ENCODE peak calls at places on chromosome 16, in eight cellular contexts. V, N, M, F, J, P, B and G are unnamed samples.

GRCh38 chr16:81201267-81201666 is 37.2 kb upstream of the BCO1 start:
- DNase-seq in V (no peak), F (no peak), N (no peak), B (no peak), J (no peak), P (no peak), M (no peak), G (no peak)

GRCh38 chr16:57422026-57422944 is 17.7 kb downstream of the CCL17 start:
- DNase-seq in P (no peak), B (peak), N (no peak), M (no peak), V (peak), F (peak), J (peak), G (no peak)

GRCh38 chr16:12515346-12515745 is 288.3 kb downstream of the CPPED1 start:
- DNase-seq in B (no peak), P (no peak), F (no peak), J (no peak), V (no peak), N (no peak), M (no peak), G (no peak)

GRCh38 chr16:17162560-17162959 is 308.2 kb downstream of the XYLT1 start:
- DNase-seq in M (no peak), J (no peak), B (no peak), N (no peak), P (no peak), F (no peak), V (no peak), G (no peak)

GRCh38 chr16:56788435-56788834 is 58.5 kb downstream of the NUP93 start:
- DNase-seq in J (no peak), V (no peak), F (no peak), M (no peak), N (no peak), B (no peak), P (no peak), G (no peak)

GRCh38 chr16:3009568-3010390 is 2.9 kb upstream of the CLDN9 start:
- DNase-seq in N (peak), P (no peak), J (no peak), M (no peak), V (peak), F (no peak), B (no peak), G (no peak)

GRCh38 chr16:83305092-83305491 is 502.7 kb upstream of the HSBP1 start:
- DNase-seq in P (no peak), J (peak), N (no peak), M (no peak), V (peak), F (no peak), B (no peak), G (no peak)

GRCh38 chr16:84247844-84248243 is 8.0 kb upstream of the KCNG4 start:
- DNase-seq in P (no peak), M (no peak), B (no peak), F (no peak), V (no peak), J (no peak), N (no peak), G (no peak)

GRCh38 chr16:2385441-2385840 is 43.8 kb upstream of the CCNF start:
- DNase-seq in B (no peak), P (no peak), V (no peak), M (no peak), N (peak), J (no peak), F (no peak), G (no peak)

GRCh38 chr16:84950906-84951305 is 60.4 kb downstream of the ZDHHC7 start:
- DNase-seq in B (peak), N (no peak), F (no peak), V (no peak), P (no peak), J (no peak), M (no peak), G (no peak)

GRCh38 chr16:55663770-55664677 is 8.2 kb downstream of the SLC6A2 start:
- DNase-seq in B (no peak), N (no peak), F (no peak), P (no peak), M (no peak), V (no peak), J (no peak), G (no peak)

GRCh38 chr16:4654387-4654901 is 29.8 kb downstream of the MGRN1 start:
- DNase-seq in B (no peak), N (peak), P (no peak), M (no peak), V (no peak), J (no peak), F (peak), G (no peak)

GRCh38 chr16:54331241-54332002 is 44.8 kb upstream of the IRX3 start:
- DNase-seq in V (no peak), B (no peak), F (no peak), J (no peak), M (no peak), N (no peak), P (no peak), G (no peak)

GRCh38 chr16:50692999-50693781 is at the start of gene NOD2:
- DNase-seq in J (no peak), V (no peak), P (no peak), N (no peak), M (peak), B (peak), F (no peak), G (no peak)

GRCh38 chr16:80985611-80986010 is 21.1 kb downstream of the CMC2 start:
- DNase-seq in N (no peak), B (no peak), V (no peak), P (no peak), M (no peak), J (no peak), F (no peak), G (no peak)

GRCh38 chr16:6966925-6967324 is 365.7 kb upstream of the RBFOX1 start:
- DNase-seq in J (no peak), F (no peak), P (no peak), N (no peak), B (no peak), M (no peak), V (no peak), G (no peak)

GRCh38 chr16:90012978-90013745 is 6.1 kb downstream of the DBNDD1 start:
- DNase-seq in B (no peak), F (no peak), P (no peak), J (no peak), N (no peak), V (no peak), M (no peak), G (peak)

GRCh38 chr16:1990336-1991134 is 765 bp downstream of the SYNGR3 start:
- DNase-seq in B (no peak), J (no peak), M (no peak), P (no peak), F (peak), V (no peak), N (no peak), G (no peak)

GRCh38 chr16:66475232-66475631 is 48.1 kb downstream of the BEAN1 start:
- DNase-seq in B (no peak), N (no peak), M (no peak), J (no peak), F (peak), V (no peak), P (no peak), G (no peak)

GRCh38 chr16:85781685-85782370 is 17.5 kb downstream of the EMC8 start:
- DNase-seq in N (no peak), P (peak), B (no peak), M (no peak), V (peak), J (peak), F (peak), G (no peak)

GRCh38 chr16:30928390-30928789 is 5.0 kb downstream of the FBXL19 start:
- DNase-seq in V (no peak), B (no peak), J (no peak), P (no peak), M (no peak), N (no peak), F (no peak), G (no peak)

GRCh38 chr16:68064791-68065365 is 20.3 kb upstream of the NFATC3 start:
- DNase-seq in V (peak), F (peak), B (peak), J (peak), P (peak), N (peak), M (peak), G (peak)
- TF ChIP-seq CTCF in V (peak), F (peak), B (peak), J (peak), P (peak), N (peak), M (peak), G (peak)

GRCh38 chr16:51816929-51817328 is 665.9 kb upstream of the SALL1 start:
- DNase-seq in V (peak), M (no peak), N (no peak), F (no peak), B (no peak), J (peak), P (no peak), G (no peak)

GRCh38 chr16:51815527-51815926 is 664.5 kb upstream of the SALL1 start:
- DNase-seq in J (peak), V (no peak), B (no peak), N (no peak), M (no peak), F (no peak), P (no peak), G (no peak)

GRCh38 chr16:51820176-51820575 is 669.1 kb upstream of the SALL1 start:
- DNase-seq in F (no peak), P (no peak), J (no peak), V (no peak), M (no peak), B (no peak), N (no peak), G (no peak)

GRCh38 chr16:51821527-51821926 is 670.5 kb upstream of the SALL1 start:
- DNase-seq in V (no peak), B (no peak), P (no peak), F (no peak), J (no peak), M (no peak), N (no peak), G (no peak)

GRCh38 chr16:51818342-51818944 is 667.4 kb upstream of the SALL1 start:
- DNase-seq in P (no peak), B (no peak), N (no peak), M (no peak), F (no peak), J (peak), V (peak), G (no peak)
- TF ChIP-seq CTCF in P (no peak), B (peak), N (peak), M (peak), F (peak), J (peak), V (peak), G (peak)

GRCh38 chr16:73196670-73197069 is 148.7 kb upstream of the ZFHX3 start:
- DNase-seq in J (peak), F (peak), V (peak), P (peak), M (no peak), B (peak), N (peak), G (peak)
- TF ChIP-seq CTCF in J (peak), F (peak), V (peak), P (peak), M (peak), B (peak), N (peak), G (peak)

DNA sequence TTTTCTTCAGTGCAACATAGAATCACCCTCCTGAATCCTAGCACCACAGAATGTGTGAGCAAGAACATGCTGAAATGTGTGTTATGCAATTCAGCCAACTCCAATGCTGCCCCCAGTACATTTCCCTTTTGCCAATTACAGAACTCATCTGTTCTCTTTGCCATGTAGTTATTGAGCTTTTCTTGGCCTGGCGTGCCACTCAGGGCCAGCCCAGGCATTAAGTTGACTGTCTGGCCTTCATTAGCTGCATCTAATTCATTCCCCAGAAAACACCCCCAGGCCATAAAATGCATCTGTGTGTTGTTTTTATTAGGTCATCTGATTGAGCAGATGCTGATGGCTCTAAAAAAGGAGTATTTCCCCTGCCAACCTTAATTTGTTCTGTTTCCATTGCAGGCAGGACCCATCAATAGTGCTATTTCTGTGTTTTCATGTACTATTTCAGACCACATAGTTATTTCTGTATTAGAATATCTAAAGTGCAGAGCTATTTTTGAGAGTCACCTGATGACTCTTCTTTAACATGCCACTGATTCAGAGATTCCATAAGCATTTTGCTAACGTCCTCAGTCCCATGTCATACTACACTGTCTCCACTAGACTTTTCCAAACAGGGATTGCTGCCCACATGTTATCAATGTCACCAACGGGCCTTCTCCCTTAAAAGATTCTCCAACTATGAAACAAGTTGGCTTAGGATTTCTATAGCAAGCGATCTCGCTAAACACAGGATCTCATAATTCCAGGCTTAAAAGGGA is 969.7 kb downstream of the CDH11 start:
- DNase-seq in V (peak), P (no peak), B (no peak), N (no peak), F (no peak), J (no peak), M (no peak), G (no peak)
- TF ChIP-seq CTCF in V (no peak), P (no peak), B (no peak), N (no peak), F (no peak), J (no peak), M (no peak), G (no peak)

GRCh38 chr16:58515125-58515870 is at the start of gene SETD6:
- DNase-seq in V (peak), J (peak), F (peak), M (peak), P (peak), N (peak), B (peak), G (peak)
- TF ChIP-seq CTCF in V (peak), J (peak), F (peak), M (no peak), P (peak), N (no peak), B (no peak), G (no peak)

GRCh38 chr16:87241135-87241771 is 75.9 kb downstream of the C16orf95 start:
- DNase-seq in F (no peak), M (no peak), V (no peak), N (no peak), B (no peak), P (no peak), J (no peak), G (no peak)
- TF ChIP-seq CTCF in F (no peak), M (no peak), V (no peak), N (no peak), B (no peak), P (no peak), J (no peak), G (no peak)

GRCh38 chr16:70251651-70252354 is at the start of gene EXOSC6:
- DNase-seq in V (peak), B (peak), P (peak), J (peak), M (peak), F (peak), N (peak), G (peak)

GRCh38 chr16:70253291-70254094 is 1.8 kb upstream of the EXOSC6 start:
- DNase-seq in P (peak), B (peak), V (peak), N (no peak), M (no peak), J (peak), F (peak), G (peak)

GRCh38 chr16:70250748-70251650 is 741 bp downstream of the EXOSC6 start:
- DNase-seq in V (peak), J (peak), M (peak), B (peak), F (peak), P (peak), N (no peak), G (no peak)

GRCh38 chr16:70254095-70254964 is 2.6 kb upstream of the EXOSC6 start:
- DNase-seq in N (no peak), P (peak), F (no peak), M (no peak), J (no peak), B (no peak), V (peak), G (no peak)

GRCh38 chr16:70252355-70252988 is 732 bp upstream of the EXOSC6 start:
- DNase-seq in J (peak), V (peak), P (peak), F (no peak), B (peak), N (no peak), M (no peak), G (no peak)
- TF ChIP-seq CTCF in J (peak), V (peak), P (no peak), F (peak), B (peak), N (no peak), M (no peak), G (no peak)

GRCh38 chr16:78007121-78007520 is 15.2 kb upstream of the CLEC3A start:
- DNase-seq in V (no peak), N (no peak), M (no peak), F (no peak), J (no peak), P (no peak), B (no peak), G (no peak)

GRCh38 chr16:78002915-78003538 is 19.3 kb upstream of the CLEC3A start:
- DNase-seq in N (peak), J (peak), M (peak), P (peak), B (peak), F (peak), V (peak), G (peak)

GRCh38 chr16:78004501-78004900 is 17.8 kb upstream of the CLEC3A start:
- DNase-seq in M (no peak), N (no peak), V (no peak), B (no peak), J (no peak), P (no peak), F (no peak), G (no peak)

GRCh38 chr16:78005881-78006280 is 16.5 kb upstream of the CLEC3A start:
- DNase-seq in V (no peak), P (no peak), M (no peak), B (peak), F (no peak), N (no peak), J (no peak), G (no peak)
- TF ChIP-seq CTCF in V (peak), P (no peak), M (no peak), B (peak), F (no peak), N (no peak), J (no peak), G (peak)

DNA sequence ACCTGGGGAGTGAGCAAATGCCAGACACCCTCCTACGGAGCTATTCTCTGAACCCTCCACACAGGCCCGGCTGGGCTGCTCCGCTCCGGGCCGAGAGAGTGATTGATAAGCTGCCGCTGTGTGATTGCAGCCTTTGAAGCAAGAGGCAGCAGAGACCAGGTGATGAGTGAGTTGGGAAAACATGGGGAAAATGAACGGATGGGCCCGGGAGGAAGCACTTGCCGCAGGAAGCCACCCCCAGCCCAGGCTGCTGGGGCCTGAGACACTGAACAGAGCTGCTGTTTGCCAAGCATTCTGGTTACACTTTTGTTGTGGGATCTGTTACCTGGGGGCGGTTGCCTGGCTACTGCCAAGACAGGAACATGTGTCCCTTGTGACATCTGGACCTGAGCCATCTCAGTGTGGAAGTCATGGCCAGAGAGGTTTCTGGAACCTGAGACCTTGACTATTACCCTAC is 46.4 kb upstream of the KLHDC4 start:
- DNase-seq in N (no peak), V (no peak), J (no peak), M (no peak), P (no peak), B (no peak), F (no peak), G (no peak)
- TF ChIP-seq CTCF in N (no peak), V (no peak), J (no peak), M (no peak), P (no peak), B (no peak), F (no peak), G (no peak)

GRCh38 chr16:87877942-87878507 is 8.7 kb upstream of the SLC7A5 start:
- DNase-seq in V (no peak), F (no peak), B (no peak), N (no peak), M (no peak), P (no peak), J (no peak), G (no peak)
- TF ChIP-seq CTCF in V (peak), F (peak), B (peak), N (no peak), M (no peak), P (no peak), J (no peak), G (no peak)